ENCODE peak calls at places on chromosome 1, in nine cellular contexts. S is ovary, N is uterus, T is Peyer's patch, O is esophagus squamous epithelium, D is IMR-90, L is stomach, U is prostate gland, G is GM12878. E is an unnamed sample.

GRCh38 chr1:153390938-153391710 is at the start of gene S100A8:
- DNase-seq in D (no peak), T (no peak), L (peak; percentile 48), G (no peak), O (no peak), N (no peak), S (no peak), U (peak; percentile 19), E (peak; percentile 50)

GRCh38 chr1:244214009-244214967 is 163.2 kb downstream of the ZBTB18 start:
- DNase-seq in N (peak; percentile 82), O (no peak), U (peak; percentile 11), T (no peak), G (no peak), S (no peak), D (peak; percentile 98), L (no peak), E (peak; percentile 31)

GRCh38 chr1:8448906-8449661 is 131.2 kb downstream of the SLC45A1 start:
- DNase-seq in L (no peak), N (no peak), D (peak; percentile 63), U (peak; percentile 54), T (no peak), S (no peak), G (no peak), O (no peak), E (no peak)

GRCh38 chr1:6776895-6777294 is 8.4 kb upstream of the CAMTA1 start:
- DNase-seq in D (no peak), S (no peak), G (no peak), N (no peak), O (no peak), T (peak; percentile 67), U (no peak), L (no peak), E (no peak)

GRCh38 chr1:155219592-155220031 is 11.1 kb downstream of the MTX1 start:
- DNase-seq in G (no peak), D (no peak), U (no peak), S (peak; percentile 62), N (no peak), L (no peak), T (no peak), O (no peak), E (no peak)

GRCh38 chr1:68141801-68142440 is 90.4 kb downstream of the WLS start:
- DNase-seq in S (no peak), T (no peak), D (peak; percentile 27), N (no peak), O (no peak), U (no peak), G (no peak), L (no peak), E (no peak)

GRCh38 chr1:184329962-184330868 is 56.6 kb upstream of the C1orf21 start:
- DNase-seq in D (no peak), N (peak; percentile 18), U (no peak), T (no peak), L (no peak), S (no peak), G (no peak), O (no peak), E (peak; percentile 40)

GRCh38 chr1:98210064-98210463 is 289.2 kb upstream of the DPYD start:
- DNase-seq in T (no peak), S (no peak), U (no peak), N (no peak), L (no peak), O (no peak), G (no peak), D (peak; percentile 96), E (no peak)

GRCh38 chr1:24915819-24916602 is 14.1 kb downstream of the RUNX3 start:
- DNase-seq in T (peak; percentile 59), S (no peak), L (no peak), G (no peak), N (no peak), U (no peak), O (no peak), D (no peak), E (no peak)

GRCh38 chr1:202106340-202107284 is 16.1 kb upstream of the GPR37L1 start:
- DNase-seq in S (no peak), N (no peak), D (no peak), U (no peak), O (no peak), G (no peak), L (peak; percentile 88), T (no peak), E (peak; percentile 46)

GRCh38 chr1:77415585-77415984 is 133.8 kb downstream of the AK5 start:
- DNase-seq in D (no peak), U (no peak), L (no peak), N (no peak), T (no peak), S (no peak), O (no peak), G (no peak), E (no peak)

GRCh38 chr1:31055953-31056352 is 9.6 kb downstream of the PUM1 start:
- DNase-seq in N (no peak), O (no peak), T (no peak), S (no peak), L (no peak), U (no peak), G (no peak), D (no peak), E (no peak)

GRCh38 chr1:31058012-31058411 is 7.5 kb downstream of the PUM1 start:
- DNase-seq in D (no peak), G (no peak), N (no peak), U (no peak), L (no peak), S (no peak), T (no peak), O (no peak), E (no peak)

GRCh38 chr1:31054349-31054748 is 11.2 kb downstream of the PUM1 start:
- DNase-seq in N (no peak), S (no peak), U (no peak), O (no peak), L (no peak), G (no peak), D (peak; percentile 38), T (no peak), E (no peak)

GRCh38 chr1:31055501-31055900 is 10.0 kb downstream of the PUM1 start:
- DNase-seq in D (no peak), O (no peak), U (no peak), T (no peak), L (no peak), N (no peak), S (no peak), G (no peak), E (no peak)

GRCh38 chr1:31054958-31055481 is 10.5 kb downstream of the PUM1 start:
- DNase-seq in N (no peak), D (no peak), L (no peak), S (no peak), G (no peak), O (no peak), T (no peak), U (no peak), E (no peak)
- H3K27ac ChIP-seq in N (no peak overlapping the region), D (no peak overlapping the region), L (no peak overlapping the region), S (no peak overlapping the region), G (no peak overlapping the region), O (no peak overlapping the region), T (no peak overlapping the region), U (no peak overlapping the region), E (no peak overlapping the region)

DNA sequence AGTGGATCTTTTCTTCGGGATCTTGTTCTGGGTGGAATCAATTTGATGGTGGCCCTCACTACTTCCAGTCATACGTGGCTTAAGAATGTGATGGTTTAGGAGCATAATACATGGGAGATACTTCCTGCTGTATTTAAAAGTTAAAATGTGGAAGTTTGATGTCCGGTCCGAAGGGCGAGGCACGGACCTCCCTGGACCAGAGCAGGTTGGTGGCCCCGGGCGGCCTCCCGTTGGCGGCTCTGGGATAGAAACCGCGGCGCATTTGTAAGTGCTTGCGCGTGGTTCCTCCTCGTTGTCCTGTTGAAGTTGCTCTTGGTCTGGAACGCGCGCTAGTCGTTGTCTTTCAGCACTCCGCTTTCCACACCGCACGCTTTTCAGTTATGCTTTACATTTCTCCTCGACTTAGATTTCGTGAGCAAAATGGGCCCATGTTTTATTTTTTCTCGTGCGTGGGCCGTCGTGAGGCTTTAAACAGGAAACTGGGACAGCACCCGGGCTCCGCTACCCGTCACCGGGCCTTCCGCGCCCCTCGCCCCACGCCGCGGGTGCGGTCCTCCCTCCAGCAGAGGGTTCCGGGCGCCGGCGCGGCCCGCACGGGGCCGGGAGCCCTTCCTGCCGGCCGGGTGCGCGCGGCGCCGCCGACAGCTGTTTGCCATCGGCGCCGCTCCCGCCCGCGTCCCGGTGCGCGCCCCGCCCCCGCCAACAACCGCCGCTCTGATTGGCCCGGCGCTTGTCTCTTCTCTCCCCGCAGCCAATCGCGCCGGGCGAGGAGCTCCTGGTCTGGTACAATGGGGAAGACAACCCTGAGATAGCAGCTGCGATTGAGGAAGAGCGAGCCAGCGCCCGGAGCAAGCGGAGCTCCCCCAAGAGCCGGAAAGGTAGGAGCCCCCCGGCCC is 48.9 kb downstream of the PRDM2 start:
- DNase-seq in T (peak; percentile 99), L (peak; percentile 98), D (peak; percentile 93), O (peak; percentile 91), U (peak; percentile 98), S (peak; percentile 98), G (peak; percentile 61), N (peak; percentile 97), E (peak; percentile 98)
- H3K4me3 ChIP-seq in T (peak overlapping the region; percentile 95), L (peak overlapping the region; percentile 93), D (peak overlapping the region; percentile 92), O (peak overlapping the region; percentile 69), U (peak overlapping the region; percentile 99), S (peak overlapping the region; percentile 71), G (peak overlapping the region; percentile 60), N (peak overlapping the region; percentile 42), E (peak overlapping the region; percentile 86)

GRCh38 chr1:218302155-218302554 is 17.1 kb downstream of the RRP15 start:
- DNase-seq in G (no peak), T (no peak), U (no peak), O (no peak), S (no peak), N (no peak), D (no peak), L (no peak), E (no peak)
- TF ChIP-seq POLR2A in G (no peak), T (no peak), U (no peak), O (no peak), S (no peak), N (no peak), D (no peak), L (no peak), E (no peak)

GRCh38 chr1:109312246-109312645 is 5.4 kb upstream of the MYBPHL start:
- DNase-seq in L (no peak), T (no peak), S (no peak), D (no peak), N (no peak), U (no peak), G (no peak), O (no peak), E (no peak)
- H3K27ac ChIP-seq in L (no peak overlapping the region), T (no peak overlapping the region), S (no peak overlapping the region), D (no peak overlapping the region), N (no peak overlapping the region), U (no peak overlapping the region), G (no peak overlapping the region), O (no peak overlapping the region), E (no peak overlapping the region)

E was measured in heart left ventricle.